ENCODE peak calls at places on chromosomes 13 and 19, in eight cellular contexts. V is HAP-1; R is NCI-H1105 treated with DMSO at 0.1 percent for 48 hours; W is colonic mucosa; Z is stimulated activated CD4-positive, alpha-beta T cell treated with anti-CD3 and anti-CD28 coated beads, Interleukin-4, amount 100 ng/mL, for 24 hours; X is IMR-90; B is AG08396; I is NCI-H1417. L is an unnamed sample.

GRCh38 chr19:18439025-18439909 is 1.3 kb upstream of the ISYNA1 start:
- DNase-seq in V (peak), R (no peak), W (no peak), Z (no peak), X (peak), B (peak), I (no peak), L (no peak)

GRCh38 chr19:2333027-2333806 is 4.7 kb downstream of the SPPL2B start:
- DNase-seq in V (no peak), R (peak), W (peak), Z (no peak), X (no peak), B (no peak), I (peak), L (peak)

GRCh38 chr13:94325660-94326059 is 153.8 kb downstream of the DCT start:
- DNase-seq in V (no peak), R (no peak), W (no peak), Z (no peak), X (peak), B (no peak), I (no peak), L (no peak)

GRCh38 chr19:18847516-18848463 is 16.0 kb downstream of the UPF1 start:
- DNase-seq in V (no peak), R (no peak), W (no peak), Z (no peak), X (no peak), B (peak), I (no peak), L (no peak)

GRCh38 chr19:3642987-3643386 is 16.4 kb upstream of the CACTIN start:
- DNase-seq in V (no peak), R (no peak), W (no peak), Z (peak), X (no peak), B (no peak), I (peak), L (no peak)

GRCh38 chr13:23799945-23800344 is 89.3 kb downstream of the MIPEP start:
- DNase-seq in V (no peak), R (no peak), W (no peak), Z (no peak), X (peak), B (no peak), I (no peak), L (no peak)

GRCh38 chr19:56942749-56943148 is 102.2 kb upstream of the PEG3 start:
- DNase-seq in V (no peak), R (no peak), W (peak), Z (no peak), X (no peak), B (peak), I (no peak), L (no peak)

GRCh38 chr19:6697291-6697690 is 23.2 kb downstream of the C3 start:
- DNase-seq in V (no peak), R (no peak), W (no peak), Z (no peak), X (no peak), B (no peak), I (no peak), L (no peak)

GRCh38 chr19:8393871-8394250 is 3.7 kb downstream of the RAB11B start:
- DNase-seq in V (no peak), R (no peak), W (no peak), Z (no peak), X (no peak), B (no peak), I (no peak), L (no peak)

GRCh38 chr19:38711726-38712153 is 32.5 kb downstream of the CAPN12 start:
- DNase-seq in V (no peak), R (no peak), W (no peak), Z (no peak), X (peak), B (peak), I (no peak), L (no peak)

GRCh38 chr19:30651066-30651465 is 278.9 kb downstream of the ZNF536 start:
- DNase-seq in V (no peak), R (peak), W (no peak), Z (no peak), X (no peak), B (no peak), I (no peak), L (no peak)

GRCh38 chr13:103062079-103062478 is 4.1 kb downstream of the SLC10A2 start:
- DNase-seq in V (no peak), R (no peak), W (no peak), Z (no peak), X (no peak), B (no peak), I (no peak), L (no peak)